ENCODE peak calls at places on chromosomes 13 and 19, in six cellular contexts. Y is astrocyte of the spinal cord, F is NCI-H1092, P is fibroblast of villous mesenchyme, G is iris pigment epithelial cell, B is fibroblast of mammary gland. J is an unnamed sample.

GRCh38 chr13:80469841-80470378 is 129.0 kb upstream of the SPRY2 start:
- DNase-seq in Y (peak), P (peak), G (peak), B (peak), F (no peak), J (no peak)

GRCh38 chr13:109628251-109628699 is 158.1 kb downstream of the IRS2 start:
- DNase-seq in G (peak), P (peak), F (no peak), B (peak), Y (peak), J (no peak)

GRCh38 chr19:11506101-11506555 is 489 bp upstream of the ZNF653 start:
- DNase-seq in Y (no peak), F (no peak), P (no peak), B (no peak), G (no peak), J (no peak)

GRCh38 chr13:74026753-74027152 is 107.5 kb downstream of the KLF12 start:
- DNase-seq in F (no peak), P (no peak), Y (peak), B (no peak), G (peak), J (no peak)

GRCh38 chr19:13154241-13154778 is 4.1 kb downstream of the IER2 start:
- DNase-seq in P (peak), B (peak), G (peak), F (no peak), Y (peak), J (no peak)

GRCh38 chr13:21674271-21675009 is 3.6 kb downstream of the FGF9 start:
- DNase-seq in F (peak), B (no peak), P (no peak), Y (no peak), G (no peak), J (no peak)

GRCh38 chr19:8575467-8575997 is 1.7 kb downstream of the MYO1F start:
- DNase-seq in Y (peak), P (peak), G (peak), F (no peak), B (peak), J (no peak)

GRCh38 chr19:14097532-14098151 is 7.1 kb upstream of the SAMD1 start:
- DNase-seq in P (no peak), F (no peak), G (no peak), Y (no peak), B (no peak), J (no peak)

GRCh38 chr13:79805317-79805716 is 324.4 kb downstream of the NDFIP2 start:
- DNase-seq in Y (no peak), P (no peak), B (no peak), G (no peak), F (no peak), J (no peak)

GRCh38 chr19:16739546-16739945 is 19.9 kb downstream of the NWD1 start:
- DNase-seq in P (no peak), F (no peak), G (no peak), B (no peak), Y (no peak), J (no peak)

GRCh38 chr19:43594710-43595604 is 977 bp downstream of the IRGQ start:
- DNase-seq in G (peak), P (peak), F (no peak), Y (peak), B (peak), J (no peak)

GRCh38 chr19:929523-930258 is 3.9 kb downstream of the ARID3A start:
- DNase-seq in B (no peak), F (no peak), P (no peak), G (no peak), Y (no peak), J (no peak)

GRCh38 chr13:33487575-33488243 is 202.2 kb upstream of the STARD13 start:
- DNase-seq in F (no peak), B (peak), Y (peak), G (peak), P (peak), J (peak)

GRCh38 chr19:18438331-18439024 is 545 bp upstream of the ISYNA1 start:
- DNase-seq in Y (peak), B (no peak), G (no peak), F (no peak), P (peak), J (no peak)